ENCODE peak calls at places on chromosomes 6 and 20, in five cellular contexts. Z is K562, L is A549, A is HepG2, U is GM12878. E is an unnamed sample.

GRCh38 chr6:34339432-34339831 is 53.0 kb downstream of the NUDT3 start:
- DNase-seq in Z (no peak), L (no peak), A (no peak), U (no peak), E (no peak)

GRCh38 chr6:118334634-118335033 is 213.5 kb upstream of the PLN start:
- DNase-seq in Z (no peak), L (no peak), A (no peak), U (no peak), E (no peak)

GRCh38 chr6:32664827-32665362 is 1.6 kb downstream of the HLA-DQB1 start:
- DNase-seq in Z (no peak), L (no peak), A (no peak), U (no peak), E (peak)

GRCh38 chr6:10030942-10031537 is 383.8 kb downstream of the TFAP2A start:
- DNase-seq in Z (peak), L (no peak), A (peak), U (no peak), E (peak)

GRCh38 chr20:37518606-37519507 is 2.2 kb upstream of the NNAT start:
- DNase-seq in Z (no peak), L (no peak), A (no peak), U (no peak), E (no peak)

GRCh38 chr20:22805219-22805618 is 220.8 kb upstream of the FOXA2 start:
- DNase-seq in Z (no peak), L (peak), A (peak), U (no peak), E (peak)

GRCh38 chr6:85747093-85747492 is 104.4 kb upstream of the SYNCRIP start:
- DNase-seq in Z (no peak), L (no peak), A (no peak), U (no peak), E (no peak)

GRCh38 chr6:151292974-151293373 is 53.2 kb downstream of the AKAP12 start:
- DNase-seq in Z (no peak), L (no peak), A (no peak), U (no peak), E (no peak)

GRCh38 chr20:50314936-50315335 is 124.3 kb downstream of the CEBPB start:
- DNase-seq in Z (no peak), L (no peak), A (no peak), U (no peak), E (no peak)

GRCh38 chr6:133704371-133704770 is 184.5 kb upstream of the TCF21 start:
- DNase-seq in Z (no peak), L (no peak), A (no peak), U (no peak), E (no peak)

GRCh38 chr6:44431118-44431725 is 43.7 kb downstream of the CDC5L start:
- DNase-seq in Z (peak), L (peak), A (peak), U (peak), E (peak)

GRCh38 chr20:24060851-24061590 is 72.4 kb upstream of the GGTLC1 start:
- DNase-seq in Z (no peak), L (no peak), A (no peak), U (no peak), E (peak)

GRCh38 chr6:159595173-159595572 is 97.9 kb downstream of the SOD2 start:
- DNase-seq in Z (no peak), L (peak), A (no peak), U (no peak), E (no peak)

GRCh38 chr6:22709804-22710203 is 140.4 kb downstream of the HDGFL1 start:
- DNase-seq in Z (no peak), L (no peak), A (no peak), U (no peak), E (no peak)

GRCh38 chr6:62086047-62086446 is 200.0 kb downstream of the KHDRBS2 start:
- DNase-seq in Z (no peak), L (no peak), A (no peak), U (no peak), E (no peak)

GRCh38 chr6:44166591-44167184 is 8.1 kb downstream of the CAPN11 start:
- DNase-seq in Z (peak), L (no peak), A (no peak), U (no peak), E (peak)

GRCh38 chr20:46214831-46215488 is 93.3 kb downstream of the CDH22 start:
- DNase-seq in Z (no peak), L (no peak), A (no peak), U (no peak), E (no peak)

GRCh38 chr6:143596857-143597256 is 80.9 kb upstream of the PHACTR2 start:
- DNase-seq in Z (no peak), L (no peak), A (no peak), U (no peak), E (peak)

GRCh38 chr6:146315321-146316254 is 228.0 kb upstream of the RAB32 start:
- DNase-seq in Z (no peak), L (no peak), A (no peak), U (no peak), E (no peak)

GRCh38 chr6:77773157-77773822 is 120.5 kb downstream of the MEI4 start:
- DNase-seq in Z (no peak), L (no peak), A (no peak), U (no peak), E (no peak)

GRCh38 chr6:134169881-134170486 is 117.6 kb upstream of the SLC2A12 start:
- DNase-seq in Z (no peak), L (no peak), A (no peak), U (no peak), E (no peak)

GRCh38 chr6:142187209-142187608 is 40.1 kb downstream of the VTA1 start:
- DNase-seq in Z (no peak), L (no peak), A (no peak), U (no peak), E (no peak)

GRCh38 chr6:150865043-150865405 is 478 bp upstream of the MTHFD1L start:
- DNase-seq in Z (no peak), L (no peak), A (no peak), U (no peak), E (no peak)

GRCh38 chr6:144286503-144287393 is 1.6 kb downstream of the UTRN start:
- DNase-seq in Z (no peak), L (peak), A (peak), U (no peak), E (peak)

GRCh38 chr20:611843-612185 is 1.7 kb upstream of the TCF15 start:
- DNase-seq in Z (no peak), L (no peak), A (no peak), U (no peak), E (peak)

GRCh38 chr20:52167232-52167840 is 24.2 kb downstream of the ZFP64 start:
- DNase-seq in Z (no peak), L (no peak), A (no peak), U (no peak), E (no peak)

GRCh38 chr20:63552481-63553249 is 1.3 kb upstream of the FNDC11 start:
- DNase-seq in Z (peak), L (no peak), A (no peak), U (peak), E (peak)

GRCh38 chr6:33708516-33709204 is 2.8 kb downstream of the UQCC2 start:
- DNase-seq in Z (no peak), L (no peak), A (no peak), U (no peak), E (no peak)

GRCh38 chr20:33971147-33971775 is 22.4 kb upstream of the RALY start:
- DNase-seq in Z (no peak), L (no peak), A (no peak), U (no peak), E (no peak)

GRCh38 chr6:147283460-147283859 is 79.2 kb downstream of the STXBP5 start:
- DNase-seq in Z (no peak), L (no peak), A (no peak), U (no peak), E (no peak)

DNA sequence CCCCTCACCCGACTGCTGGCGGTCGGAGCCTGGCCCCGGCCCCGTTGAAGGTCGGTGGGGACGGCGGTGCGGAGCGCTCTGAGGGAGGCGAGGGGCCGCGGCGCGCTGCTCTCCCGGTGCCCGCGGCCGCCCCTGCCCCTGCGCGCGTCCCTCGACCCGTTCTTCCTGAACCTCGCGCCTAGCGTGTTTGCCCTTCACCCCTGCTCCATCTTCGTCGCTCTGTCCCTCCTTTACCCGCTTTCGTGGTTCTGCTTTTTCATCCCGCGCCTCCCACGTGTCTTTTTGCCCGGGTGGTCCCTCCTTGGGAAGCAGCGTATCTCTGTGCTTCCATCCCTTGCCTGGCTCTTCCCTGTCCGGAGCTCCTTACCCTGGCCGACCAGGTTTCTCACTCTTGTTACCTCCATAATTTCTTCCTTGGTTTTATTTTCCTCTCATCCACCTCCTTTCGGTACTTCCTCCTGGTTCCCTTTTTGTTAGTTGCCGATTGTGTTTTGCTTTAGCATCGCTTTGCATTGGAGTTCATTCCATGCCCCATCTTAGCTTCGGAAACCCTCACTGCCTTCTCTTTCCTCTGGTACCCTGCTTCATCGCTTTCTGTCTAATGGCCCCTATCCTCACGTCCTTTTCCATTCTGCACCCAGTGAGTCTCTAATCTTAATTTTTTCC is 654 bp downstream of the FAM135A start:
- DNase-seq in Z (peak), L (peak), A (no peak), U (no peak), E (peak)
- TF ChIP-seq JUNB in Z (no peak), L (no peak), A (no peak), U (no peak), E (no peak)

GRCh38 chr6:111024661-111025060 is 42.8 kb downstream of the RPF2 start:
- DNase-seq in Z (no peak), L (no peak), A (no peak), U (no peak), E (no peak)
- TF ChIP-seq JUNB in Z (no peak), L (no peak), A (no peak), U (no peak), E (no peak)

GRCh38 chr6:43083041-43083669 is 7.0 kb downstream of the PTK7 start:
- DNase-seq in Z (no peak), L (no peak), A (no peak), U (no peak), E (no peak)
- TF ChIP-seq JUNB in Z (no peak), L (no peak), A (no peak), U (no peak), E (no peak)

GRCh38 chr6:139338845-139339244 is 35.6 kb downstream of the CITED2 start:
- DNase-seq in Z (no peak), L (no peak), A (no peak), U (no peak), E (no peak)
- TF ChIP-seq JUNB in Z (no peak), L (no peak), A (no peak), U (no peak), E (no peak)

DNA sequence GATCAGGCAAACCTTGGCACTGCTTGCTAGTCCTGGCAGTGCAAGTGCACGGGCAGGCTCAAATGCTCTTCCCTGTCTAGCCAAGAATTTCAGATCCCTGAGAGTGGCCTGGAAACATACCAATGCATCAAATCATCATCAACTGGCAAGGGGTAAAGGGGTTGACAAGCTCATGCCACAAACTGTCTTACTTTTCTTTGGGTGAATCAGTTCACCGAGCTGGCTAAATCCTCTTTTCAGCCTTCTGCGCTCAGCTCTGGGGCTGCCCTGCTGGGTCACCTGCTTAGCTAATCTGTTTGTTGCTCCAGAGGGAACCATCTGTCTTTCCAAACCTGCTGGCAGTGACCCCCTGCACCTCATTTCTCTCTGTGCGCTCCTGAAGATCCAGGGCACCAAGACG is 59.5 kb downstream of the LYRM4 start:
- DNase-seq in Z (no peak), L (no peak), A (no peak), U (no peak), E (no peak)
- TF ChIP-seq JUNB in Z (no peak), L (no peak), A (no peak), U (no peak), E (no peak)

E was measured in GM23338.